ENCODE peak calls at places on chromosomes 2 and 18, in eight cellular contexts. J is IMR-90, D is adipocyte, V is astrocyte, I is fibroblast of lung, E is tibial nerve, R is GM23248, K is left lung. Q is an unnamed sample. For H3K27me3, the result is how much of the 10 kb centered on the place peaks cover.

GRCh38 chr18:12362473-12363174 is 14.4 kb downstream of the AFG3L2 start:
- DNase-seq in J (no peak), D (no peak), V (no peak), I (no peak), E (no peak), R (no peak), K (no peak), Q (no peak)

GRCh38 chr2:13858626-13859025 is 773.9 kb upstream of the LRATD1 start:
- DNase-seq in J (peak), D (peak), V (peak), I (peak), E (no peak), R (peak), K (no peak), Q (no peak)

GRCh38 chr2:96903318-96903717 is 33.4 kb upstream of the SEMA4C start:
- DNase-seq in J (no peak), D (no peak), V (no peak), I (no peak), E (no peak), R (no peak), K (no peak), Q (no peak)

GRCh38 chr2:127525692-127526141 is 572 bp downstream of the IWS1 start:
- DNase-seq in J (peak), D (peak), V (peak), I (peak), E (peak), R (peak), K (no peak), Q (no peak)

GRCh38 chr18:56068030-56068671 is 480.2 kb upstream of the TCF4 start:
- DNase-seq in J (peak), D (peak), V (peak), I (peak), E (no peak), R (peak), K (no peak), Q (no peak)

GRCh38 chr18:4204151-4204720 is 250.9 kb downstream of the DLGAP1 start:
- DNase-seq in J (no peak), D (no peak), V (no peak), I (no peak), E (no peak), R (no peak), K (no peak), Q (no peak)

GRCh38 chr2:165055081-165055879 is 100.0 kb upstream of the SLC38A11 start:
- DNase-seq in J (peak), D (no peak), V (peak), I (no peak), E (no peak), R (no peak), K (no peak), Q (no peak)

GRCh38 chr18:30925795-30926194 is 116.7 kb downstream of the DSC3 start:
- DNase-seq in J (no peak), D (no peak), V (no peak), I (no peak), E (no peak), R (no peak), K (no peak), Q (no peak)

GRCh38 chr2:24720310-24720709 is 72.9 kb downstream of the PTRHD1 start:
- DNase-seq in J (no peak), D (no peak), V (no peak), I (no peak), E (no peak), R (no peak), K (no peak), Q (no peak)

GRCh38 chr2:233129351-233129978 is 69.3 kb downstream of the INPP5D start:
- DNase-seq in J (no peak), D (no peak), V (no peak), I (no peak), E (no peak), R (no peak), K (no peak), Q (no peak)

GRCh38 chr2:77104554-77104953 is 417.6 kb downstream of the LRRTM4 start:
- DNase-seq in J (no peak), D (no peak), V (no peak), I (no peak), E (no peak), R (no peak), K (no peak), Q (no peak)

GRCh38 chr18:72986103-72986502 is 118.3 kb upstream of the NETO1 start:
- DNase-seq in J (no peak), D (no peak), V (peak), I (no peak), E (no peak), R (no peak), K (no peak), Q (no peak)

GRCh38 chr2:121519732-121520640 is 10.7 kb upstream of the RNU4ATAC start:
- DNase-seq in J (peak), D (no peak), V (no peak), I (peak), E (peak), R (no peak), K (no peak), Q (no peak)

GRCh38 chr2:177328056-177328455 is 63.5 kb upstream of the NFE2L2 start:
- DNase-seq in J (peak), D (no peak), V (peak), I (peak), E (no peak), R (no peak), K (no peak), Q (no peak)

GRCh38 chr2:217905395-217905794 is 97.4 kb downstream of the TNS1 start:
- DNase-seq in J (no peak), D (no peak), V (no peak), I (no peak), E (peak), R (no peak), K (peak), Q (no peak)

GRCh38 chr18:28167835-28168349 is 9.0 kb downstream of the CDH2 start:
- DNase-seq in J (no peak), D (peak), V (no peak), I (no peak), E (no peak), R (no peak), K (no peak), Q (no peak)

GRCh38 chr18:28171837-28172236 is 5.1 kb downstream of the CDH2 start:
- DNase-seq in J (no peak), D (no peak), V (no peak), I (no peak), E (no peak), R (no peak), K (no peak), Q (no peak)

GRCh38 chr18:28164772-28165483 is 12.0 kb downstream of the CDH2 start:
- DNase-seq in J (no peak), D (no peak), V (no peak), I (no peak), E (no peak), R (no peak), K (no peak), Q (no peak)

GRCh38 chr18:28163201-28163778 is 13.6 kb downstream of the CDH2 start:
- DNase-seq in J (peak), D (peak), V (peak), I (no peak), E (no peak), R (peak), K (no peak), Q (no peak)

DNA sequence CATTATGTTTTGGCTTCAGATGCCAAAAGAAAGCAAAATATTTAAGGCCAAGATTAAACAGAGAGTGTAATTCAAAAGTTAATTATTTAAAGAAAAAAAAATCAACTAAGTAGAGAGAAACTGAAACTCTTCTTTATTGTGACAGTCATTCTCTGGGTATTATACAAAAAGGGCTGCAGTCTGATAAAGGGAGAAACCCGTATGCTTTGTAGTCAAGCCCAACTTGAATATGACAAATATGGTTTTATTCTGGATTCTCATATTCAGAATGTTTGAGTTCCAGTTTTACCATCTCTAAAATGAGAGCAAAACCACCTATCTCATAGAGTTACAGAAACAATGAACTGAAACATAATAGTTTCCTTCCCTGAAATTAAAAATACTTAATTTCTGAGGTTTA is 8.2 kb downstream of the CDH2 start:
- DNase-seq in J (no peak), D (no peak), V (no peak), I (no peak), E (no peak), R (no peak), K (no peak), Q (no peak)
- H3K4me3 ChIP-seq in J (no peak), D (no peak), V (no peak), I (no peak), E (no peak), R (no peak), K (no peak), Q (no peak)

GRCh38 chr2:230999477-230999876 is 3.6 kb downstream of the SPATA3 start:
- DNase-seq in J (no peak), D (no peak), V (no peak), I (no peak), E (no peak), R (no peak), K (no peak), Q (no peak)
- H3K27me3 ChIP-seq in J (under half), D (half or more), V (under half), I (under half), E (under half), R (under half), K (under half), Q (under half)

GRCh38 chr2:169361706-169362345 is 508 bp downstream of the LRP2 start:
- DNase-seq in J (no peak), D (peak), V (no peak), I (no peak), E (no peak), R (peak), K (peak), Q (no peak)

GRCh38 chr2:169363570-169364150 is 1.3 kb upstream of the LRP2 start:
- DNase-seq in J (no peak), D (peak), V (no peak), I (peak), E (no peak), R (peak), K (peak), Q (no peak)

GRCh38 chr2:169360984-169361705 is 1.2 kb downstream of the LRP2 start:
- DNase-seq in J (no peak), D (no peak), V (no peak), I (peak), E (no peak), R (peak), K (peak), Q (no peak)

GRCh38 chr2:169362346-169363026 is at the start of gene LRP2:
- DNase-seq in J (no peak), D (peak), V (no peak), I (no peak), E (no peak), R (peak), K (peak), Q (no peak)

GRCh38 chr2:169363027-169363569 is 764 bp upstream of the LRP2 start:
- DNase-seq in J (no peak), D (peak), V (no peak), I (no peak), E (no peak), R (no peak), K (no peak), Q (no peak)
- H3K4me3 ChIP-seq in J (peak), D (peak), V (peak), I (peak), E (peak), R (peak), K (peak), Q (no peak)

GRCh38 chr2:176085861-176086771 is 2.4 kb upstream of the EVX2 start:
- DNase-seq in J (peak), D (peak), V (no peak), I (peak), E (peak), R (peak), K (peak), Q (no peak)

GRCh38 chr2:176087330-176088047 is 3.7 kb upstream of the EVX2 start:
- DNase-seq in J (no peak), D (no peak), V (no peak), I (no peak), E (no peak), R (no peak), K (no peak), Q (no peak)

GRCh38 chr2:176088937-176089842 is 3.3 kb upstream of the HOXD13 start:
- DNase-seq in J (no peak), D (no peak), V (no peak), I (no peak), E (no peak), R (no peak), K (no peak), Q (no peak)

GRCh38 chr2:176089843-176090395 is 2.6 kb upstream of the HOXD13 start:
- DNase-seq in J (no peak), D (no peak), V (no peak), I (no peak), E (no peak), R (no peak), K (no peak), Q (no peak)

GRCh38 chr2:176088048-176088936 is 4.2 kb upstream of the HOXD13 start:
- DNase-seq in J (peak), D (peak), V (no peak), I (peak), E (peak), R (peak), K (peak), Q (no peak)
- H3K27me3 ChIP-seq in J (half or more), D (half or more), V (half or more), I (half or more), E (half or more), R (half or more), K (half or more), Q (under half)

GRCh38 chr2:201180010-201180409 is 2.9 kb upstream of the CASP10 start:
- DNase-seq in J (no peak), D (no peak), V (no peak), I (no peak), E (no peak), R (peak), K (no peak), Q (no peak)

GRCh38 chr2:201185863-201186262 is 2.9 kb downstream of the CASP10 start:
- DNase-seq in J (no peak), D (no peak), V (no peak), I (no peak), E (no peak), R (no peak), K (no peak), Q (no peak)

GRCh38 chr2:201182650-201183372 is at the start of gene CASP10:
- DNase-seq in J (peak), D (peak), V (peak), I (peak), E (no peak), R (peak), K (no peak), Q (no peak)

GRCh38 chr2:201188449-201188848 is 5.5 kb downstream of the CASP10 start:
- DNase-seq in J (no peak), D (no peak), V (no peak), I (no peak), E (no peak), R (no peak), K (no peak), Q (no peak)

DNA sequence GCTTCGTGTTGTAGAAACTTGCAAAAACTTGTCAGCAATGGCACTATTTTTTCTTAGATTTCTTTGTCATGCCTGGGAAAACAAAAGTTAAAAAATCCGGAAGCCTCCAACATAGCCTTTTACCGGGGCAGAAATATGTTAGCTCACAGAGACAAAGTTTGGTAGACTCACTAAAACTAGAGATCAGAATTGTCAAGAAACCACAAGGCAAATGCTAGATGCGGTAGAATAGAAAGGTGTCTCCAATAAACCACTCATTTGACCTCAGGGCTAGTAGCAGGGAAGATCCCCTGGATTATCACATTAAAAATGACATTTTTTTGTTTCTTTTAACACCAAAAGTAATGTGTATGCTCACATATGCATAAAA is 417 bp downstream of the CASP10 start:
- DNase-seq in J (no peak), D (no peak), V (no peak), I (no peak), E (no peak), R (no peak), K (no peak), Q (no peak)
- H3K4me3 ChIP-seq in J (no peak), D (peak), V (peak), I (peak), E (peak), R (peak), K (peak), Q (peak)